ENCODE peak calls at places on chromosomes 3 and 15, in seven cellular contexts. H is GM12878, M is HCT116, C is K562, A is HepG2, K is SK-N-SH, O is H1. I is an unnamed sample.

GRCh38 chr3:9399746-9400145 is 2.3 kb downstream of the SETD5 start:
- DNase-seq in A (peak), H (no peak), O (no peak), K (peak), M (peak), C (peak), I (no peak)

GRCh38 chr15:55318588-55319494 is at the start of the genes PIGB and PIGBOS1:
- DNase-seq in M (peak), H (peak), K (peak), C (peak), A (peak), O (peak), I (peak)

GRCh38 chr3:157136647-157137387 is 23.1 kb downstream of the CCNL1 start:
- DNase-seq in C (no peak), A (peak), O (no peak), M (no peak), K (no peak), H (no peak), I (no peak)

GRCh38 chr15:33701304-33701696 is 267.0 kb upstream of the CHRM5 start:
- DNase-seq in O (no peak), C (no peak), M (no peak), H (no peak), A (no peak), K (no peak), I (no peak)

GRCh38 chr3:124117486-124117885 is 125.6 kb upstream of the ROPN1 start:
- DNase-seq in A (no peak), M (no peak), K (no peak), H (no peak), O (no peak), C (no peak), I (no peak)

GRCh38 chr3:55416381-55416821 is 70.7 kb downstream of the WNT5A start:
- DNase-seq in M (no peak), H (no peak), C (no peak), A (no peak), K (peak), O (no peak), I (no peak)

GRCh38 chr3:69219101-69219708 is 96.8 kb upstream of the LMOD3 start:
- DNase-seq in O (no peak), H (no peak), A (no peak), C (no peak), K (no peak), M (no peak), I (no peak)

GRCh38 chr3:134317106-134317947 is 56.9 kb downstream of the AMOTL2 start:
- DNase-seq in A (no peak), O (peak), M (no peak), C (no peak), K (no peak), H (no peak), I (no peak)

GRCh38 chr15:52481915-52482314 is 46.8 kb downstream of the MYO5A start:
- DNase-seq in K (no peak), M (peak), A (no peak), O (no peak), H (peak), C (no peak), I (no peak)

GRCh38 chr3:102189564-102190339 is 245.1 kb upstream of the ZPLD1 start:
- DNase-seq in M (no peak), C (no peak), H (no peak), O (no peak), A (no peak), K (no peak), I (no peak)

GRCh38 chr3:37974121-37974927 is 16.3 kb upstream of the VILL start:
- DNase-seq in O (peak), M (peak), H (no peak), K (peak), C (peak), A (peak), I (peak)

GRCh38 chr3:14757153-14757700 is 61.5 kb upstream of the FGD5 start:
- DNase-seq in K (no peak), C (no peak), O (peak), A (no peak), M (no peak), H (no peak), I (no peak)

GRCh38 chr3:53342353-53342752 is 5.0 kb downstream of the DCP1A start:
- DNase-seq in M (no peak), A (no peak), C (no peak), O (no peak), K (no peak), H (no peak), I (no peak)

GRCh38 chr3:53641397-53641796 is 147.0 kb downstream of the CACNA1D start:
- DNase-seq in M (no peak), A (no peak), O (no peak), K (no peak), H (no peak), C (no peak), I (no peak)

GRCh38 chr3:19866751-19867347 is 67.2 kb downstream of the EFHB start:
- DNase-seq in O (peak), K (peak), C (peak), A (peak), M (peak), H (peak), I (peak)

GRCh38 chr15:92613841-92614240 is 41.7 kb downstream of the FAM174B start:
- DNase-seq in A (no peak), M (no peak), C (no peak), K (no peak), O (no peak), H (no peak), I (no peak)

GRCh38 chr3:179558742-179559364 is 3.9 kb upstream of the ACTL6A start:
- DNase-seq in C (peak), A (peak), H (peak), K (peak), M (peak), O (peak), I (peak)

GRCh38 chr3:83034806-83035703 is 1273.6 kb upstream of the GBE1 start:
- DNase-seq in A (no peak), H (no peak), O (no peak), K (no peak), C (no peak), M (no peak), I (no peak)

GRCh38 chr15:88741046-88741445 is 62.2 kb upstream of the ACAN start:
- DNase-seq in K (no peak), H (no peak), O (peak), M (no peak), C (no peak), A (no peak), I (no peak)

GRCh38 chr15:88740356-88740755 is 62.9 kb upstream of the ACAN start:
- DNase-seq in M (no peak), O (peak), A (no peak), C (no peak), H (no peak), K (no peak), I (no peak)

GRCh38 chr15:88739541-88739940 is 63.7 kb upstream of the ACAN start:
- DNase-seq in K (no peak), O (no peak), H (no peak), A (no peak), C (no peak), M (no peak), I (no peak)

GRCh38 chr15:88736204-88736603 is 67.0 kb upstream of the ACAN start:
- DNase-seq in C (no peak), H (no peak), K (no peak), O (no peak), M (no peak), A (no peak), I (no peak)

GRCh38 chr15:88738796-88739195 is 64.4 kb upstream of the ACAN start:
- DNase-seq in C (no peak), O (no peak), H (no peak), M (no peak), A (no peak), K (no peak), I (no peak)
- TF ChIP-seq JUND in C (no peak), O (no peak), H (no peak), M (no peak), A (no peak), K (no peak), I (no peak)

GRCh38 chr3:71579934-71580318 is 3.6 kb downstream of the FOXP1 start:
- DNase-seq in M (no peak), O (no peak), H (no peak), C (peak), A (peak), K (no peak), I (no peak)
- TF ChIP-seq JUND in M (no peak), O (no peak), H (no peak), C (no peak), A (no peak), K (peak), I (no peak)

GRCh38 chr3:31957106-31957505 is 24.0 kb downstream of the OSBPL10 start:
- DNase-seq in K (no peak), M (no peak), O (peak), A (no peak), H (no peak), C (no peak), I (no peak)

GRCh38 chr3:31955581-31955980 is 25.5 kb downstream of the OSBPL10 start:
- DNase-seq in A (no peak), K (no peak), C (no peak), M (no peak), O (peak), H (no peak), I (no peak)

GRCh38 chr3:31953636-31954035 is 27.4 kb downstream of the OSBPL10 start:
- DNase-seq in O (no peak), K (no peak), C (no peak), H (no peak), M (no peak), A (no peak), I (no peak)

GRCh38 chr3:31952205-31952604 is 28.9 kb downstream of the OSBPL10 start:
- DNase-seq in K (no peak), M (no peak), A (no peak), C (no peak), O (no peak), H (no peak), I (no peak)

DNA sequence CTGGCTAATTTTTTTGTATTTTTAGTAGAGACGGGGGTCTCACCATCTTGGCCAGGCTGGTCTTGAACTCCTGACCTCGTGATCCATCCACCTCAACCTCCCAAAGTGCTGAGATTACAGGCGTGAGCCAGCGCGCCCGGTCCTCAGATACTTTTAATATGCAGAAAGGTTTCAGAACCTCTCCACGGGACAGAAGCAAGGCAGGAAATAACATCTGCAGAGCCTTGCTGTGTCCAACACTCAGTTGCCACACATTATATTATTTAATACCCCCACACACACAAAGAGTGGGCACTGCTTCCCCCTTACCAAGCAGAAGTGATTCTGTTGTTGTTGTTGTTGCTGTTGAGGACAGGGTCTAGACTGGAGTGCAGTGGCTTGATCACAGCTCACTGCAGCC is 28.0 kb downstream of the OSBPL10 start:
- DNase-seq in C (no peak), M (no peak), K (no peak), H (no peak), A (no peak), O (no peak), I (no peak)
- TF ChIP-seq JUND in C (no peak), M (no peak), K (no peak), H (no peak), A (no peak), O (no peak), I (no peak)

GRCh38 chr15:64599716-64600115 is 139.3 kb downstream of the ZNF609 start:
- DNase-seq in A (no peak), H (no peak), K (no peak), M (no peak), O (no peak), C (no peak), I (peak)
- TF ChIP-seq JUND in A (no peak), H (no peak), K (no peak), M (no peak), O (no peak), C (no peak), I (no peak)

DNA sequence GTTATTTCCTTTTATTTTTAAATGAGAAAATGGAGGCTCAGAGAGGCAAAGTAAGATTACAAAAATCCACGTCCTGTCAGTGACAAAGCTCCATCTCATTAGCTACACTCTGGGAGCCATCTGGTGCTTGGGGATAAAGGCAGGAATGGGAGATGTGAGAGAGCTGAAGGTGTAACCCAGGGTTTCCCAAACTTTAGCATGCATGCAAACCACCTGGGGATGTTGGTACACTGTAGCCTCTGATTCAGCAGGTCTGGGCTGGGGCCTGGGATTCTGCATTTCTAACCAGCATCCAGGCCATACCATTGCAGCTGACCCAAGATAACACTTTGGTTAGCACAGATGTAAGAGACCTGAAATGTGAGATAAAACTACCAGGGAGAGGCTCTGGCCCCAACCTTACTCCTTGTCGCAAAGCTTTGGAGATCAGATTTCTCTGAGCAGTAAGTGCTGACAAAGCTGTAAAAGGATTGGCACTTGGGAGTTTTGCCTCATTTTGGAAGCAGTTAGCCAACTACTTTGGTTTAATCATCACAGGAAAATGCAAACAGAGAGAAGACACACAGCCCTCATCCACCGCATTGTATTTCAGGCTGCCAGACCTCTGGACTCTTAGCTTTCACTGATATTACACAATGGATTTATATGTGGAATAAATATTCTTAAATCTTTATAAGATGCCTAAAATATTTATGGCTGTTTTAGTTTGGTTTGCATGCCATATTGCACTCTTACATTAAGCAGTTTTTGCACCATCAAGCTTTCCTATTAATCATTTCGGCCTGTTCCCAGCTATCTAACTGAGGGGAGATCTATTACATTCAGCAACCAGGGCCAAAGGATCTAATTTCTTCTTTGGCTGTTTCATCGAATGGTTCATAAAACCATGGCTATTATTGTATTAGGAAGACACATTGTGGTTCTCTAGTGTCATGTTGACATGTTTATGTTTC is 263.0 kb downstream of the EBLN2 start:
- DNase-seq in A (no peak), C (no peak), H (no peak), K (no peak), O (no peak), M (no peak), I (no peak)
- TF ChIP-seq JUND in A (no peak), C (no peak), H (no peak), K (no peak), O (no peak), M (no peak), I (no peak)

DNA sequence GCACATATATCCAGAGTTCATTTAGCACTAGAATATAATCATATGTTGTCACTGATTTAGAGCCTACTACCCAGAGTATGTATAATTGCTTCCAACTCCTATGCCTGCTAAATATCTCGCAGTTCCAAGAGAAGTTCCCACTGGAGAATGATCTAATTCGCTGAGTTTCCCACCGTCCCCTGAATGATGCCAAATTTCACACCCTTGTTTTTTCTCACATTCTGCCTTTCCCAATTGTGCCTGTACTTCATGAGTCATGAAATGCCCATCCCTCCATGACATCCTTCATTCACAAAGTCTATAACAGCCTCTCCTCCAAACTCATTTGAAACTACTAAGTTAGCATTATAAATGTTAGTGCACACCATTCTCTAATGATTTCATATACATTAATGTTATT is 177.2 kb downstream of the CBLB start:
- DNase-seq in O (no peak), K (no peak), M (no peak), H (no peak), C (no peak), A (no peak), I (no peak)
- TF ChIP-seq JUND in O (no peak), K (no peak), M (no peak), H (no peak), C (no peak), A (no peak), I (no peak)

DNA sequence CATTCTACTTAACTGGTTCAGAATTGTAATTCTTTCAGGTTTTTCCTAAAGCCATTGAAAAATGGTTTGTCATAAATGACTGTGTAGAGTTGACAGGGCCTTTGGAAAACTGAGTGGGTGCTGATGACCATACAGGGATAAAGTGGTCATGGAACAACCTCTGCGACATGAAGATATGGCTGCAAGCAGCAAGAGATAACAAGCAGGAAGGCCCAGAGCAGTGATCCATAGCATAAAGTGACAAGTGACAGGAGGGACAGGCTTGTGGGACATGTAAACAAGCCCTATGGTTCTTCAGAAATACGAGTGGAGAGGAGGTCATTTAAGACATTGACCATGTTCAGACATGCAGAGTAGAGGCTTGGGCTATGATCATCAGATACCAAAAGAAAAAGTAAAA is 827.4 kb upstream of the CFAP20DC start:
- DNase-seq in C (peak), O (no peak), K (no peak), A (no peak), H (no peak), M (no peak), I (no peak)
- TF ChIP-seq JUND in C (peak), O (no peak), K (no peak), A (no peak), H (no peak), M (no peak), I (no peak)

DNA sequence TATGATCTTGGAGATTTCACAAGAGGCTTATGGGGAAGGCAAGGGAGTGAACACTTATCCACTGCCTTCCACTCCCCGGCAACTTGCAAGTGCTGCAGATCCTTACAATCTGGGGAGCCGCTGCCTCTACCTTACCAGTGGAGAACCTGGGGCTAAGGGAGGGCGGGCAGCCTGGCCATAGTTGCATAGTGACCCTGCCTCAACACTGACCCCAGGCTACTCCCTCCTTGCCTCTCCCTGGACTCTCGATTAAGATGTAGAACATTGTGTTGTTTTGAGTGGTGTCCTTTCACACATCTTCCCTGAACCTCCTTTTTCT is 30.6 kb downstream of the SLC6A11 start:
- DNase-seq in C (no peak), O (no peak), M (no peak), H (no peak), A (no peak), K (no peak), I (no peak)
- TF ChIP-seq JUND in C (no peak), O (no peak), M (no peak), H (no peak), A (no peak), K (no peak), I (no peak)

GRCh38 chr3:189304465-189305341 is 132.9 kb downstream of the TPRG1 start:
- DNase-seq in M (no peak), K (no peak), C (no peak), A (no peak), O (peak), H (no peak), I (peak)
- TF ChIP-seq JUND in M (peak), K (no peak), C (no peak), A (no peak), O (no peak), H (no peak), I (peak)

I was measured in T47D.